ENCODE peak calls at places on chromosomes 16 and 17, in ten cellular contexts. V is left lung, N is ovary, B is WTC11, K is BE2C, L is brain microvascular endothelial cell, G is progenitor cell of endocrine pancreas, E is adrenal gland, M is fibroblast of mammary gland, P is lung. A is an unnamed sample.

GRCh38 chr16:85610059-85610445 is 3.1 kb upstream of the GSE1 start:
- DNase-seq in V (no peak), N (no peak), B (no peak), K (no peak), L (no peak), G (no peak), E (no peak), M (no peak), P (no peak), A (no peak)

GRCh38 chr16:50804290-50804907 is 62.5 kb downstream of the CYLD start:
- DNase-seq in V (no peak), N (no peak), B (no peak), K (no peak), L (no peak), G (no peak), E (no peak), M (no peak), P (no peak), A (no peak)

GRCh38 chr16:82703156-82703555 is 76.4 kb downstream of the CDH13 start:
- DNase-seq in V (no peak), N (no peak), B (no peak), K (no peak), L (no peak), G (no peak), E (no peak), M (no peak), P (no peak), A (no peak)

GRCh38 chr16:2425008-2425518 is 4.2 kb upstream of the CCNF start:
- DNase-seq in V (no peak), N (no peak), B (no peak), K (no peak), L (no peak), G (no peak), E (no peak), M (no peak), P (no peak), A (no peak)

GRCh38 chr16:71628810-71629209 is 2.8 kb downstream of the MARVELD3 start:
- DNase-seq in V (no peak), N (no peak), B (no peak), K (no peak), L (peak; percentile 34), G (no peak), E (no peak), M (peak; percentile 36), P (no peak), A (no peak)

GRCh38 chr17:48491527-48492273 is 39.1 kb downstream of the HOXB1 start:
- DNase-seq in V (no peak), N (no peak), B (no peak), K (no peak), L (no peak), G (no peak), E (no peak), M (no peak), P (no peak), A (no peak)

GRCh38 chr17:36092228-36092627 is 2.3 kb upstream of the CCL3 start:
- DNase-seq in V (no peak), N (no peak), B (no peak), K (no peak), L (no peak), G (no peak), E (no peak), M (no peak), P (no peak), A (no peak)

GRCh38 chr16:15996432-15997109 is 47.2 kb downstream of the ABCC1 start:
- DNase-seq in V (peak; percentile 41), N (peak; percentile 71), B (no peak), K (peak; percentile 61), L (peak; percentile 79), G (no peak), E (peak; percentile 72), M (peak; percentile 96), P (peak; percentile 74), A (peak; percentile 61)

GRCh38 chr16:4734730-4735575 is 616 bp downstream of the DNAAF8 start:
- DNase-seq in V (peak; percentile 92), N (peak; percentile 88), B (peak; percentile 94), K (peak; percentile 97), L (peak; percentile 87), G (peak; percentile 75), E (peak; percentile 92), M (peak; percentile 68), P (peak; percentile 91), A (peak; percentile 41)

GRCh38 chr16:66502020-66502913 is 47.7 kb downstream of the TK2 start:
- DNase-seq in V (peak; percentile 71), N (peak; percentile 96), B (no peak), K (no peak), L (no peak), G (no peak), E (peak; percentile 89), M (peak; percentile 87), P (peak; percentile 77), A (no peak)

GRCh38 chr17:66727634-66728570 is 107.0 kb upstream of the CACNG5 start:
- DNase-seq in V (peak; percentile 59), N (peak; percentile 42), B (peak; percentile 79), K (peak; percentile 88), L (peak; percentile 50), G (peak; percentile 41), E (peak; percentile 60), M (peak; percentile 45), P (peak; percentile 62), A (no peak)

GRCh38 chr16:77396461-77396860 is 38.4 kb downstream of the ADAMTS18 start:
- DNase-seq in V (no peak), N (no peak), B (no peak), K (no peak), L (no peak), G (no peak), E (no peak), M (no peak), P (no peak), A (no peak)

GRCh38 chr16:84138824-84139627 is 6.0 kb downstream of the HSDL1 start:
- DNase-seq in V (peak; percentile 61), N (no peak), B (no peak), K (no peak), L (no peak), G (no peak), E (peak; percentile 55), M (peak; percentile 49), P (peak; percentile 74), A (no peak)

GRCh38 chr17:70313031-70313430 is 143.7 kb downstream of the KCNJ2 start:
- DNase-seq in V (no peak), N (no peak), B (no peak), K (no peak), L (no peak), G (no peak), E (no peak), M (peak; percentile 42), P (no peak), A (no peak)

GRCh38 chr17:2157081-2157480 is 102.2 kb downstream of the HIC1 start:
- DNase-seq in V (no peak), N (no peak), B (no peak), K (no peak), L (peak; percentile 71), G (no peak), E (no peak), M (peak; percentile 98), P (no peak), A (no peak)

DNA sequence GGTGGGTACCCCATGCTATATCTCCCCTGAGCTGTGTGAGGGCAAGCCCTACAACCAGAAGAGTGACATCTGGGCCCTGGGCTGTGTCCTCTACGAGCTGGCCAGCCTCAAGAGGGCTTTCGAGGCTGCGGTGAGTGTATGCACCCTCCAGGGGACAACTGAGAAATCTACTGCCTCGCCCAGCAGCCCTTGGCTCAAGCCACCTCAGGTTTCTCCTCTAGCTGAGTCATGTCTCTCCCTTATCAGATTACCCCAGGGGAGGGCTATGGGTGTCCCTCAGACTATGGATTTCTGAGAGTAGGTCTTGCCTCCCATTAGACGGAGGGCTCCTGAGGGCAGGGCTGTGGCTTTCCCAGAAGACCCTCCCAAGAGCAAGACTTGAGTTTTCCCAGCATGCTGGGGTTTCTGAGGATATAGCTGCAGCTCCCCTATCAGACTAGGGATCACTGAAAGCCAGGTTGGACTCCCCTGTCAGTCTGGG is 6.7 kb downstream of the NEK8 start:
- DNase-seq in V (no peak), N (no peak), B (no peak), K (no peak), L (peak; percentile 26), G (no peak), E (no peak), M (no peak), P (no peak), A (no peak)
- TF ChIP-seq CTCF in V (no peak), N (no peak), B (no peak), K (no peak), L (no peak), G (no peak), E (no peak), M (no peak), P (no peak), A (no peak)

DNA sequence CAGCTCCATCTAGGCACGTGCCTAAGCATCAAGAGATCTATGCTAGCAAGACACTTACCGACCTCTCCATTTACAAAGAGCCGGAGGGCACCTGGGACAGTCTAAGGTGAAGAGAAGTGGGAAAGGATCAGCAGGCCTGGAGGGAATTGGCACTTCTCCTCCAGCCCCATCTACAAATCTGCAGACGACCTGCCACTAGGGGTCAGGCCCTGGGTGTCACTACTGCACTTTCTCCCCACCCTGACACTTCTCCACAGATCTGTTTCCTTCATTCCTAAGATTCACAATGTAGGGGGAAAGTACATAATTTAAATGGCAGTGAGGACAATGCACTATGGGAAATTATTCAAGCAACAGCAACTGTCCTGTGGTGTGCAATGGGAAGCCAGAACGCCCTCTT is 8.1 kb downstream of the MKS1 start:
- DNase-seq in V (no peak), N (no peak), B (no peak), K (no peak), L (no peak), G (no peak), E (no peak), M (no peak), P (no peak), A (no peak)
- TF ChIP-seq CTCF in V (no peak), N (no peak), B (no peak), K (peak; percentile 37), L (peak; percentile 33), G (no peak), E (no peak), M (no peak), P (no peak), A (no peak)

DNA sequence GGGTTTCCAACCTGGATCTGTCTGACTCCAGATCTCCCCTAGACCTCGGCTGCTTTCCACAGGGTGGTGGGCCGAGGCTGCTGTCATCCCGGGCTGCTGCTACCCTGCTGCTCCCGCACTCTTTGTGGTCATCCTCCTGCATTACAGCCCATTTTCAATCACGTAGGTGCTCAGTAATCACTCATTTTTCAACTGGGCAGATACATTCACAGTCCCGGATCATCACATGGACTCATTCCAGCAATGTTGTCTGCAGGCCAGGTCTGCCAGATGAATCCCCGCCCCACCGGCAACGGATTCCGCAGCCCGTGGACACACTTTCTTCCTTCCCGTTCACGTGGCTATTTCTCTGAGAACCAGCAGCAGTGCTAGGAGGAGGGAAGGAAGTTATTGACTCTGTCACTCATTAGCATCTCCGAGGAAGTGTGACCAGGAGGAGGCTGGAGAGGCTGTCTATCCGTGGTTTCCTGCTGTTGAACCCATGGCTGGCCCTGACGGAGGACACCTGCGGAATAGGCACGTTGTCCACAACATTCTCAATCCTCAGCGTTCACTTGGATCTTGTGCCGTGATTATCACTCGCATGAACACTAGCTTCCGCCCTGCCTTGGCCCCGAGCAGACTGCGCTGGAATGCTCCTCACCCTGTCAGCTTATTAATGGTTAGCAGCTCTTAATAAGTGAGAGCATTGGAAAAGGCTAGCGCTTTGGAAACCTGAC is 14.7 kb upstream of the ZCCHC14 start:
- DNase-seq in V (no peak), N (no peak), B (no peak), K (no peak), L (no peak), G (no peak), E (no peak), M (no peak), P (no peak), A (no peak)
- TF ChIP-seq CTCF in V (no peak), N (no peak), B (no peak), K (no peak), L (no peak), G (no peak), E (no peak), M (no peak), P (no peak), A (no peak)

GRCh38 chr16:62977876-62978275 is 941.6 kb upstream of the CDH8 start:
- DNase-seq in V (no peak), N (no peak), B (no peak), K (no peak), L (no peak), G (no peak), E (no peak), M (no peak), P (no peak), A (no peak)
- TF ChIP-seq CTCF in V (no peak), N (no peak), B (no peak), K (no peak), L (no peak), G (no peak), E (no peak), M (no peak), P (no peak), A (no peak)